ENCODE peak calls at places on chromosomes 6 and 20, in four cellular contexts. One of them, this sample, is unnamed.

GRCh38 chr6:88586371-88587157 is 376.9 kb downstream of the RNGTT start:
- DNase-seq in K562: no peak
- DNase-seq in A549: no peak
- DNase-seq in HepG2: no peak
- DNase-seq in this sample: no peak

GRCh38 chr6:170279426-170279825 is 11.5 kb downstream of the DLL1 start:
- DNase-seq in K562: no peak
- DNase-seq in A549: no peak
- DNase-seq in HepG2: no peak
- DNase-seq in this sample: no peak

GRCh38 chr6:169982461-169983386 is 231.3 kb downstream of the ERMARD start:
- DNase-seq in K562: no peak
- DNase-seq in A549: no peak
- DNase-seq in HepG2: no peak
- DNase-seq in this sample: no peak

GRCh38 chr6:151186931-151187330 is 52.8 kb upstream of the AKAP12 start:
- DNase-seq in K562: no peak
- DNase-seq in A549: no peak
- DNase-seq in HepG2: no peak
- DNase-seq in this sample: no peak

GRCh38 chr6:145015739-145016558 is 719.4 kb downstream of the EPM2A start:
- DNase-seq in K562: no peak
- DNase-seq in A549: peak; percentile 57
- DNase-seq in HepG2: no peak
- DNase-seq in this sample: no peak

GRCh38 chr6:67854098-67854497 is 781.0 kb upstream of the ADGRB3 start:
- DNase-seq in K562: no peak
- DNase-seq in A549: no peak
- DNase-seq in HepG2: no peak
- DNase-seq in this sample: no peak

GRCh38 chr6:70955441-70956190 is 1.2 kb downstream of the B3GAT2 start:
- DNase-seq in K562: peak; percentile 79
- DNase-seq in A549: peak; percentile 74
- DNase-seq in HepG2: peak; percentile 64
- DNase-seq in this sample: peak; percentile 97

GRCh38 chr6:132817554-132818403 is 3.4 kb downstream of the RPS12 start:
- DNase-seq in K562: no peak
- DNase-seq in A549: no peak
- DNase-seq in HepG2: peak; percentile 12
- DNase-seq in this sample: no peak

GRCh38 chr6:1789092-1789491 is 179.4 kb downstream of the FOXC1 start:
- DNase-seq in K562: peak; percentile 43
- DNase-seq in A549: no peak
- DNase-seq in HepG2: no peak
- DNase-seq in this sample: no peak

GRCh38 chr6:136095961-136096360 is 154.2 kb downstream of the MTFR2 start:
- DNase-seq in K562: no peak
- DNase-seq in A549: no peak
- DNase-seq in HepG2: no peak
- DNase-seq in this sample: no peak

GRCh38 chr6:137647762-137648412 is 153.7 kb upstream of the OLIG3 start:
- DNase-seq in K562: no peak
- DNase-seq in A549: no peak
- DNase-seq in HepG2: no peak
- DNase-seq in this sample: no peak

GRCh38 chr20:4962257-4962855 is 39.0 kb downstream of the SLC23A2 start:
- DNase-seq in K562: no peak
- DNase-seq in A549: no peak
- DNase-seq in HepG2: no peak
- DNase-seq in this sample: no peak

GRCh38 chr6:3372184-3372846 is 84.5 kb downstream of the SLC22A23 start:
- DNase-seq in K562: peak; percentile 67
- DNase-seq in A549: no peak
- DNase-seq in HepG2: no peak
- DNase-seq in this sample: no peak

GRCh38 chr20:54995553-54995952 is 520.2 kb downstream of the DOK5 start:
- DNase-seq in K562: no peak
- DNase-seq in A549: peak; percentile 4
- DNase-seq in HepG2: no peak
- DNase-seq in this sample: no peak

GRCh38 chr6:161140554-161140875 is 133.3 kb downstream of the AGPAT4 start:
- DNase-seq in K562: no peak
- DNase-seq in A549: no peak
- DNase-seq in HepG2: no peak
- DNase-seq in this sample: no peak

GRCh38 chr6:161139304-161139765 is 134.5 kb downstream of the AGPAT4 start:
- DNase-seq in K562: no peak
- DNase-seq in A549: no peak
- DNase-seq in HepG2: no peak
- DNase-seq in this sample: no peak

GRCh38 chr6:161138545-161139303 is 135.1 kb downstream of the AGPAT4 start:
- DNase-seq in K562: no peak
- DNase-seq in A549: no peak
- DNase-seq in HepG2: no peak
- DNase-seq in this sample: no peak

GRCh38 chr6:161141173-161141572 is 132.7 kb downstream of the AGPAT4 start:
- DNase-seq in K562: peak; percentile 58
- DNase-seq in A549: no peak
- DNase-seq in HepG2: no peak
- DNase-seq in this sample: no peak

DNA sequence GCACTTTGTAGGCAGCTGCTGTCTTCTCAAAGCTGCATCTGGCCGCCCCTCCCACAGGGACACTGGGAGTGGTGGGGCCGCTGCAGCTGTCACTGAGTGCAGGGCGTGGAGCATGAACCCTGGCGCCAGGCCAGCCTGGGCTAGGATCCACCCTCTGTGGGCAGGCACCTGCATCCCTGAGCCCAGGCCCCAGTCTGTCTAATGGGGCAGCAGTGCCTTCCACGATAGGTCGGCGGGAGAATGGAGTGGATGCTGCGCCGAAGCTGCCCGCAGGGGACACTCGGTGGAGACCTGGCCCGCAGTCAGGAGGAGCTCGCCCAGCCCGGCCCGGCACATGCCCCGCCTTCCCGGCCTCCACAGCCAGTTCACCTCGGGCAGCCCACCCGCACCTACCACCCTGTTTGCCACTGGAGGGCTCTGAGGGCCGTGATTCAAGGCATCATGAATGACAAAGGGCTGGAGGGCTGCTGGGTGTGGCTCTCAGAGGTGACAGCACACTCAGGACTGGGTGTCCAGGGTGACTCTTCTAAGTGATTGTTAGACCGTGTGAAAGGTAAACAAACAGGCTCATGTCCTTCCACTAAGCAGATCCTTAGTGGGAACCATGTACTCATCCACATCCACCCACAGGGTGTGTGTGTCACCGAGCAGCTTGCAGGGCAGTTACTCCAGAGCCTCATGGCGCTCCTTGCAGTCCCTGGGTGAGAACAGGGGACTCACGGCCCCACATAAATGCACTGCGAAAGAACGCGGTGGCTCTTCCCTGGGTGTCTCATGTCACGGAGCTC is 133.9 kb downstream of the AGPAT4 start:
- DNase-seq in K562: peak; percentile 67
- DNase-seq in A549: no peak
- DNase-seq in HepG2: no peak
- DNase-seq in this sample: no peak
- TF ChIP-seq NR3C1 in K562: no peak
- TF ChIP-seq NR3C1 in A549: no peak
- TF ChIP-seq NR3C1 in HepG2: no peak
- TF ChIP-seq NR3C1 in this sample: no peak

DNA sequence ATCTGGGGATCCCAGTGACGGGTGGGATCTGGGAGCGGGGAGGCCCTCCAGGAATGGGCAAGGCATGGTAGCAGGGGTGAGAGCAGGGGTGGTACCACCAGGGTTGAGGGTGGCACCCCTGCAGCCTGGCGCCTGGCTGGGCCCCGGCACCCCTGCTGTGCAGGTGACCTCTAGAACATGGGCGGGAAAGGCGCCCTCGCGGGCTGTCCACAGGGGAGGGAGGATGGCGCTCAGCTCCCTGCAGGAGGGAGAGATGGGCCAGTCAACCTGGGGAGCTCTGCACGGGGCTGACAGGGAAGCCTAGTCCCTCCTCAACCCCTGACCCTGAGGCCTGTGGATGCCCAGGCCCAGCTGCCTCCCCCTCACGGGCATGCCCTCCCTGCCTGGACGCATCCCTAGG is 61.6 kb upstream of the SLCO4A1 start:
- DNase-seq in K562: no peak
- DNase-seq in A549: no peak
- DNase-seq in HepG2: no peak
- DNase-seq in this sample: no peak
- TF ChIP-seq NR3C1 in K562: no peak
- TF ChIP-seq NR3C1 in A549: no peak
- TF ChIP-seq NR3C1 in HepG2: no peak
- TF ChIP-seq NR3C1 in this sample: no peak

DNA sequence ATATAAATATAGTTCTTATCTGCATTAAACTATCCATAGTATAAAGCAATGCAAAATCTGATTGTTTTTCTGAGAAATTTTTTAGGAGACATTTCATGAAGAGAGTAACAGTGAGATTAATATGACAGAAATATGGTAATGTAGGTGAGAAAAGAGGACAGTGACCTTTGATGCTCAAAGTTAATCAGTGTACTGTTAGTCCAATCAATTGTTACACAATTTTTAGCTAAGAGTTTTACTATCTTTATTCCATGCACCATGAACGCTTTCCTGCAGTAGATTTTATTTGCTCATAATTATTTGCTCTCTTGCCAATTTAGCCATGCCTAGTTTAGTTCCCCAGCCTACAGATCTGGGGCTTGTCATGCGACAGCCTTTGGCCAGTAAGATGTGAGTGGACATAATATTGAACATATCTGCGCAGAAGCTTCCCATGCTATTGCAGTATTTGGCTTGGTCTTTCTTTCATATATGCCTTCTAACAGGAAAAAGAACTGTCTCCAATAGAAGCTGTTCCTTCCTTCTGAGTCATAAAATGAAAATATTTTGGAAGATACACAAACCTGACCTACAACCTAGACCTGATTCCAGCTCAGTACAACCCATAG is 38.7 kb downstream of the FKBP1C start:
- DNase-seq in K562: no peak
- DNase-seq in A549: no peak
- DNase-seq in HepG2: no peak
- DNase-seq in this sample: no peak
- TF ChIP-seq NR3C1 in K562: no peak
- TF ChIP-seq NR3C1 in A549: no peak
- TF ChIP-seq NR3C1 in HepG2: no peak
- TF ChIP-seq NR3C1 in this sample: no peak

GRCh38 chr6:46715106-46715505 is 20.1 kb downstream of the PLA2G7 start:
- DNase-seq in K562: no peak
- DNase-seq in A549: no peak
- DNase-seq in HepG2: no peak
- DNase-seq in this sample: no peak

GRCh38 chr6:46719099-46719498 is 16.1 kb downstream of the PLA2G7 start:
- DNase-seq in K562: no peak
- DNase-seq in A549: no peak
- DNase-seq in HepG2: no peak
- DNase-seq in this sample: no peak
- TF ChIP-seq NR3C1 in K562: no peak
- TF ChIP-seq NR3C1 in A549: no peak
- TF ChIP-seq NR3C1 in HepG2: no peak
- TF ChIP-seq NR3C1 in this sample: no peak